ENCODE peak calls at places on chromosomes 1 and 21, in eight cellular contexts. P is esophagus squamous epithelium, L is heart left ventricle, E is right lobe of liver, Y is GM12891, N is sigmoid colon, V is uterus, R is ovary. J is an unnamed sample.

GRCh38 chr1:238205045-238205662 is 314.4 kb upstream of the ZP4 start:
- DNase-seq in P (no peak), Y (no peak), N (no peak), R (no peak), E (no peak), L (no peak), V (no peak), J (no peak)

GRCh38 chr1:172040466-172040865 is 199.2 kb downstream of the DNM3 start:
- DNase-seq in L (no peak), Y (no peak), V (no peak), P (no peak), N (no peak), E (no peak), R (no peak), J (no peak)

GRCh38 chr1:2925923-2926322 is 95.3 kb upstream of the ACTRT2 start:
- DNase-seq in L (peak), N (no peak), Y (no peak), P (no peak), R (no peak), V (peak), E (no peak), J (no peak)

GRCh38 chr1:194447635-194448034 is 1261.2 kb upstream of the B3GALT2 start:
- DNase-seq in P (no peak), R (no peak), V (no peak), E (no peak), Y (no peak), N (no peak), L (no peak), J (no peak)

GRCh38 chr1:201888282-201889033 is at the start of gene SHISA4:
- DNase-seq in L (peak), Y (peak), N (peak), R (peak), V (peak), E (peak), P (no peak), J (peak)

GRCh38 chr1:234611799-234612351 is 1.9 kb upstream of the IRF2BP2 start:
- DNase-seq in V (peak), E (peak), P (no peak), R (peak), L (peak), Y (no peak), N (peak), J (peak)

GRCh38 chr1:221268295-221268694 is 389.1 kb downstream of the HLX start:
- DNase-seq in V (no peak), P (no peak), L (no peak), Y (no peak), N (no peak), E (no peak), R (no peak), J (no peak)

GRCh38 chr1:170663441-170664282 is at the start of gene PRRX1:
- DNase-seq in N (no peak), R (peak), Y (no peak), P (no peak), E (no peak), L (peak), V (peak), J (no peak)

GRCh38 chr1:12406218-12407021 is 176.6 kb downstream of the VPS13D start:
- DNase-seq in N (no peak), Y (no peak), E (no peak), R (no peak), V (no peak), P (no peak), L (no peak), J (no peak)

GRCh38 chr1:31984419-31985347 is 29.0 kb upstream of the KHDRBS1 start:
- DNase-seq in R (no peak), Y (no peak), P (no peak), L (no peak), N (no peak), E (no peak), V (no peak), J (no peak)

GRCh38 chr1:43708006-43708412 is 673 bp downstream of the ST3GAL3 start:
- DNase-seq in L (no peak), V (no peak), Y (no peak), N (no peak), R (no peak), E (no peak), P (no peak), J (no peak)

GRCh38 chr1:56967900-56968832 is 2.4 kb upstream of the C8B start:
- DNase-seq in V (no peak), P (no peak), E (peak), N (no peak), R (peak), Y (no peak), L (no peak), J (no peak)

GRCh38 chr21:33367309-33367973 is 35.8 kb upstream of the IFNGR2 start:
- DNase-seq in R (no peak), N (no peak), E (no peak), L (no peak), P (no peak), V (no peak), Y (no peak), J (no peak)

GRCh38 chr1:6419803-6420593 is at the start of gene HES2:
- DNase-seq in L (no peak), Y (no peak), P (no peak), E (no peak), V (no peak), N (no peak), R (no peak), J (no peak)

GRCh38 chr1:94936861-94937620 is 10.1 kb upstream of the CNN3 start:
- DNase-seq in L (no peak), E (no peak), R (no peak), Y (no peak), P (no peak), V (no peak), N (no peak), J (no peak)

GRCh38 chr1:109769335-109770078 is 5.8 kb upstream of the EPS8L3 start:
- DNase-seq in P (no peak), L (peak), Y (no peak), R (peak), N (peak), E (peak), V (peak), J (peak)

GRCh38 chr1:79128726-79129125 is 122.2 kb upstream of the ADGRL4 start:
- DNase-seq in R (no peak), V (no peak), N (no peak), P (no peak), E (no peak), Y (no peak), L (no peak), J (no peak)

GRCh38 chr1:12591267-12591938 is 26.6 kb downstream of the DHRS3 start:
- DNase-seq in V (peak), Y (no peak), P (no peak), R (peak), N (peak), E (peak), L (peak), J (no peak)

GRCh38 chr1:247104965-247105364 is 809 bp upstream of the ZNF669 start:
- DNase-seq in V (no peak), R (no peak), Y (no peak), L (no peak), E (no peak), P (no peak), N (no peak), J (no peak)

GRCh38 chr1:247105966-247106365 is 1.8 kb upstream of the ZNF669 start:
- DNase-seq in E (no peak), N (no peak), Y (no peak), V (no peak), R (no peak), P (no peak), L (no peak), J (no peak)

GRCh38 chr1:247102381-247102780 is 1.8 kb downstream of the ZNF669 start:
- DNase-seq in N (no peak), V (no peak), L (no peak), R (no peak), P (no peak), E (no peak), Y (no peak), J (no peak)

GRCh38 chr1:247100676-247101279 is 3.4 kb downstream of the ZNF669 start:
- DNase-seq in R (no peak), V (no peak), L (no peak), Y (no peak), E (no peak), N (no peak), P (no peak), J (no peak)

DNA sequence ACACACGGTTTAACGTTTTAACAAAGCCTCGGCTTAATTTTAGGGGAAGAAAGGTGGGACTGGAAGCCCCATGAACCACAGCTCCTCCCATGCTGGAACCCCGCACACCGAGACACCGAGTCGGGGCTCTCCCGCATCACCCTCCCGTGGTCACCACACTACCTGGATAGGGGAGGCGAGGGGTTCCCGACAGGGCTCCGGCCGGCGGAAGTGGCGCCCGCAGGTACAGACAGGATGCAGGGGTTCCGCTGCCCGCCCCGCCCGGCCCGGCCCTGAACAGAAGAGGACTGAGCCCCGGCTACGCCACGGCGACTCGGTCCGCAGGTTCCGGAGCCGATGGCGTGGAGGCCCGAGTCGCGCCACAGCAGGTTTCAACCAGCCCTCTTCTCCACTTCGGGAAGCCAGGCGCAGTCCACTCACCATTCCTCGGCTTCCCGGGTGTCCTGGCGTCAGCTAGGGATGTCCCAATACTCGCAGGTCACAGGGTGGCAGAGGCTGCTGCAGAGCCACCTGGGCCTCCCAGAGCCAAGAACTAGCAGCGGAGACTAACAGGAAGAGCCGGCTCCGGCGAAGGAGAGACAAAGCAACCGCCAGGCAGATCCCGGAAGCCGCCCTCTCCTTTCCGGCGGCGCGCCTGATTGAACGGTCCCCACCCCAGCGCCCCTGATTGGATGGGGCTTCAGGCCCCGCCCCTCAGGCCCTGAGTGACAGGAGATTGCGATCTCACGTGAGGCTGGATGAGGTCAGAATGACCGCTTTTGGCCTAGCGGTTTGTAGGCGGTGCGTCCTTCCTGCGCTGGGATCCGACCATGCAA is at the start of gene ZNF669:
- DNase-seq in E (peak), L (peak), Y (peak), R (peak), V (peak), N (peak), P (peak), J (peak)
- TF ChIP-seq POLR2A in E (peak), L (peak), Y (peak), R (peak), V (peak), N (peak), P (peak), J (peak)

GRCh38 chr1:4762146-4762545 is 107.7 kb downstream of the AJAP1 start:
- DNase-seq in Y (no peak), E (no peak), P (no peak), V (no peak), L (no peak), N (no peak), R (no peak), J (no peak)

GRCh38 chr1:4760088-4760487 is 105.7 kb downstream of the AJAP1 start:
- DNase-seq in L (no peak), R (no peak), V (no peak), N (no peak), Y (no peak), P (no peak), E (no peak), J (no peak)

GRCh38 chr1:4756851-4757580 is 102.6 kb downstream of the AJAP1 start:
- DNase-seq in E (no peak), V (no peak), N (no peak), R (no peak), P (no peak), L (no peak), Y (no peak), J (no peak)

GRCh38 chr1:4759671-4760070 is 105.3 kb downstream of the AJAP1 start:
- DNase-seq in Y (no peak), V (no peak), L (no peak), N (no peak), E (no peak), R (no peak), P (no peak), J (no peak)

DNA sequence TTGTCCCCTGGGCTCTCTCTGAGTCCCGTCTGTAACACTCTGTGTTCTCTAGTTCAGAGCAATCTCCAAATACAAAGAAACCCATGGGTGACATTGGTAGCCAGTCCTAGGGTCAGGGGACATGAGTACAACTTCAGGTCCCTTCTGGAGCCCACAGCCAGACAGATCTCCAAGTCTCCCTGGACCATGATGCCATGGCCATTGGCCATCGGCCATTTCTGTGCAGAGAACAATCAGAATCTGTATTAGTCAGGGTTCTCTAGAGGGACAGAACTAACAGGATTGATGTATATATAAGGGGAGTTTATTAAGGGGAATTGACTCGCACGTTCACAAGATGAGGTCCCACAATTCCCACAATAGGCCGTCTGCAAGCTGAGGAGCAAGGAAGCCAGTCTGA is 106.9 kb downstream of the AJAP1 start:
- DNase-seq in N (no peak), P (no peak), R (no peak), V (no peak), E (no peak), Y (no peak), L (no peak), J (no peak)
- TF ChIP-seq POLR2A in N (no peak), P (no peak), R (no peak), V (no peak), E (no peak), Y (no peak), L (no peak), J (no peak)

GRCh38 chr1:200021537-200022238 is 5.8 kb upstream of the NR5A2 start:
- DNase-seq in R (no peak), P (no peak), E (no peak), L (no peak), Y (no peak), N (no peak), V (no peak), J (no peak)
- TF ChIP-seq POLR2A in R (no peak), P (no peak), E (no peak), L (no peak), Y (no peak), N (no peak), V (no peak), J (no peak)

GRCh38 chr1:28244549-28245251 is 8.8 kb downstream of the ATP5IF1 start:
- DNase-seq in Y (no peak), N (no peak), P (no peak), L (peak), R (no peak), E (no peak), V (no peak), J (no peak)
- TF ChIP-seq POLR2A in Y (no peak), N (no peak), P (no peak), L (peak), R (no peak), E (no peak), V (no peak), J (no peak)

GRCh38 chr1:77940921-77941570 is 37.8 kb downstream of the FUBP1 start:
- DNase-seq in V (no peak), E (no peak), L (no peak), P (no peak), R (no peak), N (no peak), Y (no peak), J (no peak)
- TF ChIP-seq POLR2A in V (no peak), E (no peak), L (no peak), P (no peak), R (no peak), N (no peak), Y (peak), J (no peak)

GRCh38 chr1:46281021-46281420 is 22.4 kb downstream of the LRRC41 start:
- DNase-seq in Y (no peak), R (no peak), N (no peak), L (no peak), V (no peak), E (no peak), P (no peak), J (no peak)
- TF ChIP-seq POLR2A in Y (no peak), R (no peak), N (no peak), L (no peak), V (no peak), E (no peak), P (no peak), J (no peak)

GRCh38 chr1:28914228-28915035 is at the start of gene EPB41:
- DNase-seq in E (peak), R (peak), N (peak), L (peak), P (peak), V (peak), Y (peak), J (peak)
- TF ChIP-seq POLR2A in E (peak), R (peak), N (no peak), L (no peak), P (peak), V (peak), Y (no peak), J (peak)

GRCh38 chr1:92961896-92962752 is 862 bp upstream of the DIPK1A start:
- DNase-seq in V (peak), E (no peak), N (peak), Y (peak), L (peak), P (no peak), R (peak), J (peak)
- TF ChIP-seq POLR2A in V (peak), E (no peak), N (peak), Y (no peak), L (peak), P (peak), R (no peak), J (no peak)

GRCh38 chr1:15975805-15976680 is at the start of gene ZBTB17:
- DNase-seq in E (peak), R (peak), V (peak), P (peak), Y (peak), N (peak), L (peak), J (peak)
- TF ChIP-seq POLR2A in E (peak), R (peak), V (peak), P (peak), Y (peak), N (peak), L (peak), J (peak)

GRCh38 chr1:46334030-46334384 is 6.6 kb upstream of the NSUN4 start:
- DNase-seq in L (no peak), V (no peak), R (no peak), E (no peak), N (no peak), P (no peak), Y (no peak), J (no peak)

GRCh38 chr1:46333300-46334029 is 7.1 kb upstream of the NSUN4 start:
- DNase-seq in V (no peak), E (no peak), Y (no peak), R (no peak), L (no peak), N (no peak), P (no peak), J (no peak)
- TF ChIP-seq POLR2A in V (no peak), E (no peak), Y (peak), R (no peak), L (no peak), N (no peak), P (no peak), J (no peak)